ENCODE peak calls at places on chromosomes 7 and 10, in four cellular contexts. J is H1, K is GM12878, O is HepG2. T is an unnamed sample.

GRCh38 chr7:102320181-102320580 is 33.5 kb downstream of the SH2B2 start:
- DNase-seq in J (no peak), K (no peak), O (no peak), T (no peak)

GRCh38 chr7:127976056-127976455 is 55.2 kb downstream of the LRRC4 start:
- DNase-seq in J (no peak), K (no peak), O (no peak), T (no peak)

GRCh38 chr7:95646350-95646749 is 50.0 kb upstream of the PDK4 start:
- DNase-seq in J (no peak), K (no peak), O (no peak), T (no peak)

GRCh38 chr10:110324201-110324804 is 19.6 kb upstream of the SMNDC1 start:
- DNase-seq in J (no peak), K (no peak), O (no peak), T (no peak)

GRCh38 chr10:117363027-117363426 is 12.2 kb downstream of the PDZD8 start:
- DNase-seq in J (no peak), K (no peak), O (no peak), T (no peak)

GRCh38 chr10:640673-641045 is 48.8 kb downstream of the DIP2C start:
- DNase-seq in J (no peak), K (no peak), O (no peak), T (no peak)

GRCh38 chr7:75596727-75597614 is 104.9 kb downstream of the SPDYE5 start:
- DNase-seq in J (no peak), K (peak; percentile 30), O (no peak), T (no peak)

GRCh38 chr7:22231806-22232205 is 125.1 kb downstream of the RAPGEF5 start:
- DNase-seq in J (no peak), K (no peak), O (no peak), T (no peak)

GRCh38 chr10:128274938-128275337 is 148.7 kb upstream of the MKI67 start:
- DNase-seq in J (no peak), K (no peak), O (no peak), T (no peak)

GRCh38 chr7:106421181-106421762 is 136.5 kb upstream of the NAMPT start:
- DNase-seq in J (no peak), K (no peak), O (no peak), T (no peak)

GRCh38 chr10:43254199-43254730 is 12.6 kb downstream of the RASGEF1A start:
- DNase-seq in J (no peak), K (no peak), O (no peak), T (no peak)
- TF ChIP-seq SUZ12 in J (no peak), K (no peak), O (no peak), T (no peak)

GRCh38 chr10:47366731-47367460 is 17.2 kb downstream of the ZNF488 start:
- DNase-seq in J (no peak), K (no peak), O (no peak), T (no peak)
- TF ChIP-seq SUZ12 in J (no peak), K (no peak), O (no peak), T (no peak)

DNA sequence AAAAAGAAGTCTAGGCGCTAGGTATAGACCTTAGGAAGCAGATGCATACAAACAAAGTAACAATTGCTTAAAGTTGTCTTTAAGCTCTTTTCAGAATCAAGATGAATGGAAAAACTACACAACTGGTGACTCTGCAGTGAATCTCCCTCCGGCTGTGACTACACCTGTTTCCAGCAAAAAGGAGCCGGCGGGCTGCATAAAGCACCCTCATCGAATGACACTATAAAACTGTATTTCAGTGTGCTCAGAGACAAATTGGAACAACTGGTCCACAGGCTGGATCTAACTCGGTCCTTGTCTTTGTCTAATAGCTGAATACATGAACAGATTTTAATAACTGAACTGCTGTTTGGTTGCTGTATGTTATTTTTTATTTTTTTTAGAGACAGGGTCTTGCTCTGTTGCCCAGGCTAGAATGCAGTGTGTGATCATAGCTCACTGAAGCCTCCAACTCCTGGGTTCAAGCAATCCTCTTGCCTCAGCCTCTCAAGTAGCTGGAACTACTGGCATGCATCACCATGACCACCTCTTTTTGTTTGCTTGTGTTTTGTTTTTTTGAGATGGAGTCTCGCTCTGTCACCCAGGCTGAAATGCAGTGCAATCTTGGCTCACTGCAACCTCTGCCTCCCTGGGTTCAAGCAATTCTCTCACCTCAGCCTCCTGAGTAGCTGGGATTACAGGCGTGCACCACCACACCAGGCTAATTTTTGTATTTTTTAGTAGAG is 64.2 kb upstream of the SVIL start:
- DNase-seq in J (no peak), K (no peak), O (no peak), T (no peak)
- TF ChIP-seq SUZ12 in J (no peak), K (no peak), O (no peak), T (no peak)

DNA sequence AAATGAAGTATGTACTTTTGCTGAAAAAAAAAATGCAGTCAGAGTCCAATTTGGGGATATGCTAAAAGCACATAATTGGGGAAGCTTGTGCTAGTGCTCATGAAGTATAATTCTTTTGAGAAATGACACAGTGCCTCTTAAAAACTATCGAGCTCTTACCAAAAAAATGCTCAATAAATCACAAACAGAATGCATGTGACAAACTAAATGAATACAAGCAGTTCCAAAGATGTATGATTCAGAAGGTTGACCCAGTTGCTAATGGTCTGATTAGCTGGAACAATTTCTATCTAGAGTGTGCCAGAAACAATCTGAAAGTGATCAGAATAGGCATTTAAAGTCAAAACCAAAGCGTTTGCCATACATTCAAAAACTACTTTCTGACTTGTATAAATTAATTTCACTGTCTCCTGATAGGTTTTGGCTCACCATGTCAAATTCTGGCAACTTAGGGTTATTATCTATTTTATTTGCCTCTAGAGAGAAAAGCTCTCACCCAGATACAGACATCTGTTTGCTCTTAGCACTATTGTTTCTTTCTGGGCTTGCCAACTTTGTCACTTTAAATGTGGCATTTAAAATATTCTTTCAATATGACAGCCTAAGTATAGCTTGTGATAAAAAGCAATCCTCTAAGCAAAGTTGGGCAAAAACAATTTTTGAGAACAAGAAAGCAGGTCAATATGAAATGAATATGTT is 114.7 kb upstream of the AHR start:
- DNase-seq in J (no peak), K (no peak), O (no peak), T (no peak)
- TF ChIP-seq SUZ12 in J (no peak), K (no peak), O (no peak), T (no peak)

GRCh38 chr7:122550545-122550944 is 148.4 kb downstream of the RNF133 start:
- DNase-seq in J (no peak), K (no peak), O (no peak), T (no peak)
- TF ChIP-seq SUZ12 in J (no peak), K (no peak), O (no peak), T (no peak)

GRCh38 chr7:1458676-1459511 is at the start of gene MICALL2:
- DNase-seq in J (no peak), K (no peak), O (peak; percentile 49), T (peak; percentile 38)

GRCh38 chr7:1460757-1461639 is 1.7 kb upstream of the MICALL2 start:
- DNase-seq in J (no peak), K (no peak), O (peak; percentile 73), T (no peak)

GRCh38 chr7:1459930-1460756 is 873 bp upstream of the MICALL2 start:
- DNase-seq in J (no peak), K (no peak), O (no peak), T (no peak)

GRCh38 chr7:1457949-1458675 is 1.2 kb downstream of the MICALL2 start:
- DNase-seq in J (no peak), K (no peak), O (peak; percentile 59), T (no peak)

GRCh38 chr7:1459512-1459892 is 232 bp upstream of the MICALL2 start:
- DNase-seq in J (peak; percentile 99), K (peak; percentile 78), O (peak; percentile 94), T (peak; percentile 100)
- TF ChIP-seq SUZ12 in J (no peak), K (no peak), O (no peak), T (no peak)

GRCh38 chr7:158067931-158068482 is 519.6 kb downstream of the PTPRN2 start:
- DNase-seq in J (no peak), K (no peak), O (no peak), T (no peak)
- TF ChIP-seq SUZ12 in J (no peak), K (no peak), O (no peak), T (no peak)

GRCh38 chr10:72342911-72343310 is 11.8 kb downstream of the DNAJB12 start:
- DNase-seq in J (no peak), K (no peak), O (no peak), T (no peak)

GRCh38 chr10:72338180-72338579 is 16.5 kb downstream of the DNAJB12 start:
- DNase-seq in J (no peak), K (no peak), O (no peak), T (no peak)

GRCh38 chr10:72337722-72338121 is 17.0 kb downstream of the DNAJB12 start:
- DNase-seq in J (no peak), K (no peak), O (no peak), T (no peak)

GRCh38 chr10:72340911-72341310 is 13.8 kb downstream of the DNAJB12 start:
- DNase-seq in J (no peak), K (no peak), O (no peak), T (no peak)

DNA sequence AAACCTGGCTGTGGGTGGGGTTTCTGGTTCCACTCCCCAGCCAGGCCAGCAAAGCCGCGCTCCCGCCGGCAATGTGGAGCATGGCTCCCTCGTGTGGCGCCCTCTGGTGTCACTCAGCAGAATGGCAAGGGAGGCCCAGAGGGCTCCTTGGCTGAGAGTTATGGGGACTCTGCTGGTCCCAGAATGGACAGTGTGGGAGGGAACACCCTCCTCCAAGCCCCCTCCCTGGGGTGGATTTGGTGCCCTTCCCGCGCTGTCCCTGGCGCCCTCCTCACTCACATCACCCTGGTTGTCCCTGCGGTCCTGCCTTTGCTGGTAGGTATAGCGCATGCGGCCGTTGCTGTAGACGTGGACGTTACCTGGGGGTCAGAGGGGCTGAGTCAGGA is 14.2 kb downstream of the DNAJB12 start:
- DNase-seq in J (peak; percentile 96), K (no peak), O (no peak), T (peak; percentile 80)
- TF ChIP-seq SUZ12 in J (no peak), K (no peak), O (no peak), T (no peak)

DNA sequence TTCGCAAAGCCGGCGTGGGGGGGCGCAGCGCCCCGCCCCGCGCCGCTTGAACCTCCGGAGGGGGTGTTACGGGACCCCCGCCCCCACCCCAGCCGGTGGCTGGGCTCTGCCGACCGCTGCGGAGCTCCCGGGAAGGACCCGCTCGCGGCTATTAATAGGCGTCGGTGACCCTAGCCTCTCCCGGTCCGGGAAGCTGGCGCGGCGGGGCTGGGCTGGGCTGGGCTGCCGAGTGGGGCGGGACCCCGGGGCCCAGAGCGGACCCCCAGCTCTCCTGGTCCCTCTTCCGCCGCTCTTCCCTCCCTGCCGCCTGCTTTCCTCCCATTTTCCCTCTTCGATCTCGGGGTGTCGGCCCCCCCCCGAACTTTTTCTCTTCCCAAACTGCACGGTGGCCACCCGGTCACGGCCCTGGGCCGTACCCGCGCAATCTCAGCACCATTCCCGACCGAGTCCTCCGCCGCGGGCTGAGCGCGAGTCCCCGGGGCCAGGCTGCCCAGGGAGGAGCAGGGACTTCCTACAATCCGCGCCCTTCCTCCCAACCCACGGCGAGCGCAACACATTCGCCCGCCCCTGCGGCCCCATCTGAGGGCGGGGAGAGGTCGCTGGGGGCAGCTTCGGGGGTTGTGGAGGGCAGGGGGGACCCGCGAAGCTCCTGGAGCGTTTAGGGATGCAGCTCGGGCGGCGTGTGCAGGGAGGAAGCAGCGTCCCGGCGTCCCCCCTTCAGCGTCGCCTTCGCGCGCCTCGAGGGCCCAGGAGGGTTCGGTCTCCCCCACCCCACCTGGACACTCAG is 3.1 kb upstream of the ELFN1 start:
- DNase-seq in J (peak; percentile 58), K (no peak), O (no peak), T (no peak)
- TF ChIP-seq SUZ12 in J (peak; percentile 92), K (peak; percentile 98), O (no peak), T (no peak)

T was measured in HEK293T.